ENCODE peak calls at places on chromosomes 16 and 17, in four cellular contexts. B is SK-N-SH; W is keratinocyte; Q is CD8-positive, alpha-beta T cell. Y is an unnamed sample.

GRCh38 chr17:80786470-80786869 is 205.2 kb upstream of the CHMP6 start:
- DNase-seq in W (no peak), Q (no peak), B (no peak), Y (no peak)

GRCh38 chr17:29620271-29620670 is 2.4 kb downstream of the CORO6 start:
- DNase-seq in B (no peak), W (no peak), Q (no peak), Y (no peak)

GRCh38 chr17:61204456-61204855 is 195.2 kb upstream of the TBX2 start:
- DNase-seq in Q (no peak), B (no peak), W (no peak), Y (no peak)

GRCh38 chr17:62172492-62173291 is 107.6 kb upstream of the MED13 start:
- DNase-seq in B (no peak), Q (no peak), W (no peak), Y (no peak)

GRCh38 chr16:82782715-82783251 is 156.0 kb downstream of the CDH13 start:
- DNase-seq in Q (no peak), B (no peak), W (no peak), Y (no peak)

GRCh38 chr16:87114832-87115231 is 202.4 kb downstream of the C16orf95 start:
- DNase-seq in B (no peak), Q (no peak), W (no peak), Y (no peak)

GRCh38 chr17:40559016-40559853 is 6.0 kb downstream of the CCR7 start:
- DNase-seq in W (no peak), B (no peak), Q (no peak), Y (no peak)

GRCh38 chr16:28915181-28915580 is 9.9 kb downstream of the RABEP2 start:
- DNase-seq in Q (no peak), B (no peak), W (no peak), Y (peak)

GRCh38 chr16:19935696-19936095 is 51.0 kb upstream of the GPRC5B start:
- DNase-seq in W (no peak), B (peak), Q (no peak), Y (no peak)

GRCh38 chr17:55086635-55087058 is 118.1 kb downstream of the STXBP4 start:
- DNase-seq in Q (no peak), W (peak), B (no peak), Y (peak)

GRCh38 chr17:80678621-80679020 is 134.0 kb downstream of the RPTOR start:
- DNase-seq in Q (peak), W (no peak), B (no peak), Y (no peak)

GRCh38 chr16:8641671-8642070 is 20.2 kb downstream of the METTL22 start:
- DNase-seq in W (no peak), B (no peak), Q (no peak), Y (no peak)

GRCh38 chr17:48915459-48916282 is 7.5 kb downstream of the UBE2Z start:
- DNase-seq in B (no peak), W (peak), Q (no peak), Y (no peak)

GRCh38 chr16:57600952-57601580 is 27.4 kb upstream of the ADGRG1 start:
- DNase-seq in W (no peak), Q (no peak), B (no peak), Y (no peak)

GRCh38 chr16:8493885-8494487 is 96.3 kb downstream of the TMEM114 start:
- DNase-seq in B (peak), Q (no peak), W (no peak), Y (no peak)

GRCh38 chr17:64259922-64260321 is 3.1 kb downstream of the TEX2 start:
- DNase-seq in W (no peak), B (no peak), Q (no peak), Y (no peak)

GRCh38 chr17:62179525-62180161 is 114.6 kb upstream of the MED13 start:
- DNase-seq in W (no peak), B (no peak), Q (no peak), Y (peak)

GRCh38 chr16:86925067-86925791 is 346.9 kb downstream of the FOXL1 start:
- DNase-seq in B (no peak), W (no peak), Q (no peak), Y (no peak)

GRCh38 chr16:65468121-65468520 is 346.3 kb upstream of the CDH11 start:
- DNase-seq in B (no peak), Q (no peak), W (no peak), Y (no peak)

GRCh38 chr16:66541388-66542360 is 8.2 kb downstream of the TK2 start:
- DNase-seq in B (no peak), W (no peak), Q (no peak), Y (no peak)

GRCh38 chr17:74831442-74832146 is 28.1 kb downstream of the GRIN2C start:
- DNase-seq in B (peak), W (no peak), Q (no peak), Y (no peak)

GRCh38 chr17:45700171-45701090 is 83.7 kb upstream of the CRHR1 start:
- DNase-seq in W (no peak), B (no peak), Q (no peak), Y (no peak)

GRCh38 chr17:8223356-8224063 is 13.1 kb upstream of the AURKB start:
- DNase-seq in Q (peak), W (no peak), B (peak), Y (no peak)

GRCh38 chr17:67054011-67054591 is 9.7 kb downstream of the CACNG1 start:
- DNase-seq in B (no peak), Q (no peak), W (no peak), Y (no peak)

GRCh38 chr16:12092347-12092882 is 115.9 kb downstream of the SNX29 start:
- DNase-seq in B (no peak), Q (no peak), W (no peak), Y (no peak)

GRCh38 chr17:61294777-61295176 is 104.9 kb upstream of the TBX2 start:
- DNase-seq in Q (no peak), W (no peak), B (no peak), Y (no peak)

GRCh38 chr16:4692460-4693295 is 684 bp upstream of the NUDT16L1 start:
- DNase-seq in W (no peak), Q (no peak), B (peak), Y (no peak)

GRCh38 chr17:1384881-1385280 is 15.1 kb downstream of the YWHAE start:
- DNase-seq in W (no peak), Q (no peak), B (no peak), Y (no peak)

GRCh38 chr16:3256146-3256875 is at the start of gene MEFV:
- DNase-seq in B (no peak), W (no peak), Q (no peak), Y (no peak)

GRCh38 chr16:2056681-2057407 is 9.1 kb downstream of the TSC2 start:
- DNase-seq in Q (no peak), B (no peak), W (no peak), Y (no peak)

GRCh38 chr17:45575126-45575885 is 84.8 kb upstream of the PLEKHM1 start:
- DNase-seq in W (no peak), Q (no peak), B (no peak), Y (no peak)

GRCh38 chr17:50190278-50191069 is 11.0 kb downstream of the COL1A1 start:
- DNase-seq in W (no peak), Q (no peak), B (no peak), Y (no peak)

GRCh38 chr17:50191070-50192045 is 10.1 kb downstream of the COL1A1 start:
- DNase-seq in Q (no peak), B (no peak), W (no peak), Y (no peak)

GRCh38 chr17:50194441-50195195 is 6.8 kb downstream of the COL1A1 start:
- DNase-seq in Q (no peak), B (no peak), W (no peak), Y (no peak)

GRCh38 chr17:50192873-50193274 is 8.6 kb downstream of the COL1A1 start:
- DNase-seq in B (no peak), Q (no peak), W (no peak), Y (no peak)

GRCh38 chr17:50192116-50192872 is 9.1 kb downstream of the COL1A1 start:
- DNase-seq in B (no peak), Q (no peak), W (no peak), Y (no peak)
- H3K4me3 ChIP-seq in B (no peak), Q (no peak), W (no peak), Y (no peak)

DNA sequence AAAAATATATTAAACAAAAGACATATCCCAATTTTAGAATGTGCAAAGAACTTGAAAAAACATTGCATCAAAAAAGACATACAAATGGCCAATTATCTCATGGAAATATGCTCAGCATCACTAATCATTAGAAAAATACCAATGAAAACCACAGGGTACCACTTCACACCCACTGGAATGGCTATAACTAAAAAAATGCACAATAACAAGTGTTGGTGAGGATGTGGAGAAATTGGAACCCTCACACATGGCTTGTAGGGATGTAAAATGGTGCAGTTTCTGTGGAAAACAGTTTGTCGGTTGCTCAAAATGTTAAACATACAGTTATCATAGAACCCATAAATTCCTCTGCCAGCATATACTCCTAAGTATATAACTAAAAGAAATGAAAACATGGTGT is 796 bp upstream of the PSMB6 start:
- DNase-seq in B (no peak), Q (no peak), W (no peak), Y (no peak)
- H3K4me3 ChIP-seq in B (no peak), Q (no peak), W (no peak), Y (no peak)

DNA sequence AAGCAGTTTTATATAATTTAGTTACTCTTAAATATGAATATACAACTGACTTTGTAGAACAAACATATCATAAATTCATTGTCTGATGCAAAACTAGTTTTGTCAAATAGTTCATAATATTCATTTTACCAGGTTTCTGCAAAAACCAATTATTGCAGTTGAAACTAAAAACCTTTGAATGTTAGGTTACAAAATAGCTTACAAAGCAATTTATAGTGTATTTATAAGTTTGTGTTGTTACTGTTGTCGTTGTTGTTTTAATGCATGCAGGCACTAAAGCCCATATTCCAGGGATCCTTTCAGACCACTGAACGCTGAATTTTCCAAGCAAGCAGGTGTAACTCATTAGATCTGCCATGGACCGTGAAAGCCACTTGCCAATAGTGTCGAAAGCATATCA is 427.6 kb downstream of the ZFHX3 start:
- DNase-seq in W (no peak), Q (no peak), B (no peak), Y (no peak)
- H3K4me3 ChIP-seq in W (no peak), Q (no peak), B (no peak), Y (no peak)

GRCh38 chr17:82315703-82316358 is 1.6 kb downstream of the CD7 start:
- DNase-seq in B (no peak), Q (peak), W (no peak), Y (no peak)
- H3K4me3 ChIP-seq in B (no peak), Q (peak), W (no peak), Y (no peak)

GRCh38 chr17:43823350-43824084 is 9.4 kb downstream of the MPP3 start:
- DNase-seq in B (no peak), W (no peak), Q (no peak), Y (no peak)

GRCh38 chr17:43820759-43821158 is 12.2 kb downstream of the MPP3 start:
- DNase-seq in W (no peak), B (no peak), Q (no peak), Y (no peak)

GRCh38 chr17:43825567-43825966 is 7.4 kb downstream of the MPP3 start:
- DNase-seq in B (no peak), W (no peak), Q (no peak), Y (no peak)

GRCh38 chr17:43826206-43826605 is 6.7 kb downstream of the MPP3 start:
- DNase-seq in Q (no peak), B (no peak), W (no peak), Y (no peak)

DNA sequence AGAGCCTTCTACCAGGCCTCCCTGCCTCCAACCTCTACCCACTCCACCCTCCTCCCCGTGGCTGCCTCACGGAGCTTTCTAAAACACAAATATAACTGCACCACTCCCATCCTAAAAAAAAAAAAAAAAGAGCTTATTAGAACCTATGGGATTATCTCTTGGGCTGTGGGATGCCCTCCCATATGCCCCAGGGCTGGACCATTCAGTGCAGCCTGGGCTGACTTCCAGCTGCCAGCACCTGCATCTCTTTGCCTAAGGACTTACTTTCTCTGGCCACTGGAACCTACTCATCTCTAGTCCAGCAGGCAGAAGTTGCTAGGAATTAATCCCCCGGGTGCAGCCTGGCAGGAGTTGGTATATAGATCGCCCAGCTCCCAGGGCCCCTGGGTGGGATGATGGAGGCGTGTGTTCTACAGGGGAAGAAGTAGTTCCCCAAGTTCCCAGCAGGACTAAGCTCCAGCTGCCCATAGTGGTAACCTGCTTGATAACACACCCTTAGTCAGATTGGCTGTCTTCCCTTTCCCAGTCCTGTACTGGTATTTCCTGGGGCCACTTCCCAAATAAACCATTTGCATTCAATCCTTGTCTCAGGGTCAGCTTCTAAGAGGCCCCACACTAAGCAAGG is 10.3 kb downstream of the MPP3 start:
- DNase-seq in Q (no peak), W (no peak), B (peak), Y (no peak)
- H3K4me3 ChIP-seq in Q (no peak), W (no peak), B (no peak), Y (no peak)

Y was measured in Panc1.